ENCODE peak calls at places on chromosomes 12 and 14, in six cellular contexts. J is bronchial epithelial cell, D is GM12864, P is endothelial cell of umbilical vein, V is RWPE1, X is WTC11. B is an unnamed sample.

GRCh38 chr12:22266101-22266500 is 68.4 kb downstream of the ST8SIA1 start:
- DNase-seq in J (no peak), X (no peak), V (no peak), D (no peak), P (no peak), B (no peak)

GRCh38 chr12:27236498-27236897 is 7.6 kb upstream of the STK38L start:
- DNase-seq in X (no peak), J (peak), V (no peak), P (no peak), D (no peak), B (no peak)

GRCh38 chr12:46259713-46260112 is 9.1 kb downstream of the SLC38A1 start:
- DNase-seq in X (no peak), V (no peak), D (no peak), J (no peak), P (no peak), B (no peak)

GRCh38 chr12:121438207-121438606 is 38.3 kb downstream of the RNF34 start:
- DNase-seq in X (no peak), J (no peak), P (no peak), D (no peak), V (no peak), B (no peak)

GRCh38 chr14:38211258-38211735 is 3.6 kb downstream of the SSTR1 start:
- DNase-seq in X (peak), P (no peak), J (no peak), D (no peak), V (no peak), B (no peak)

GRCh38 chr14:59337151-59337611 is 128.0 kb downstream of the GPR135 start:
- DNase-seq in P (peak), X (no peak), D (no peak), J (no peak), V (no peak), B (no peak)

GRCh38 chr12:50257226-50258166 is 25.8 kb downstream of the LIMA1 start:
- DNase-seq in P (peak), X (no peak), J (peak), D (no peak), V (no peak), B (no peak)

GRCh38 chr12:94109154-94109553 is 39.2 kb upstream of the PLXNC1 start:
- DNase-seq in X (no peak), D (no peak), V (no peak), J (no peak), P (no peak), B (no peak)

GRCh38 chr14:77872971-77873370 is 73.1 kb downstream of the ADCK1 start:
- DNase-seq in P (no peak), J (no peak), D (no peak), V (no peak), X (no peak), B (peak)

GRCh38 chr12:77603923-77604322 is 226.8 kb upstream of the NAV3 start:
- DNase-seq in D (no peak), V (no peak), P (no peak), X (no peak), J (no peak), B (no peak)

GRCh38 chr14:54673193-54674121 is 106.5 kb downstream of the SAMD4A start:
- DNase-seq in D (no peak), J (no peak), P (no peak), X (no peak), V (no peak), B (no peak)

GRCh38 chr14:65972891-65973290 is 513.3 kb upstream of the CCDC196 start:
- DNase-seq in X (no peak), P (no peak), V (no peak), J (peak), D (no peak), B (no peak)

GRCh38 chr12:70576341-70577282 is 60.6 kb downstream of the PTPRB start:
- DNase-seq in D (peak), V (peak), J (peak), X (no peak), P (peak), B (no peak)

GRCh38 chr12:83827193-83827592 is 1085.4 kb downstream of the SLC6A15 start:
- DNase-seq in X (no peak), D (no peak), V (no peak), P (no peak), J (no peak), B (no peak)

GRCh38 chr12:83823386-83824045 is 1089.1 kb downstream of the SLC6A15 start:
- DNase-seq in P (peak), V (no peak), J (peak), D (peak), X (peak), B (no peak)

GRCh38 chr12:83821967-83822366 is 1090.6 kb downstream of the SLC6A15 start:
- DNase-seq in X (no peak), P (no peak), J (no peak), D (no peak), V (no peak), B (no peak)

GRCh38 chr12:83827860-83828259 is 1084.7 kb downstream of the SLC6A15 start:
- DNase-seq in J (peak), P (no peak), D (no peak), V (no peak), X (peak), B (no peak)

DNA sequence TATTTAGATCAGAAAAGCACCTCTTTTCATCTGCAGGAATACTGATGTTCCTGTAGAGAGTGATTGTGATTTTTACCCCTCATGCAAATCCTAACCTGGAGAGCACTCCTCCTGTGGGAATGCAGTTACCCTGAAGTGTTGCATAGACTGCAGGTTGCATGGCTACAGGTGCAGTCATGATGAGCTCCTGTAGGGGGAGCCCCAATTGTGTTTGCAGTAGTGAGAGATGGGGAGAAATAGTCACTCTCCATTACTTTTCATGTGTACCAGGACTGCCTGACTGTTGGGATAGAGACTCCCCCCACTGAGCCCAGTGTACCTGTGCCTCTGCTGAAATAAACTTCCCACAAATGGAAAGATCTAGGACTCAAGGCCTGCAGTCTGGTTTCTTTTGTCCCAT is 1086.5 kb downstream of the SLC6A15 start:
- DNase-seq in J (peak), V (peak), X (peak), P (peak), D (no peak), B (no peak)
- TF ChIP-seq CTCF in J (peak), V (peak), X (peak), P (peak), D (peak), B (peak)

GRCh38 chr14:26008290-26008689 is 589.5 kb downstream of the NOVA1 start:
- DNase-seq in J (peak), D (no peak), X (peak), P (peak), V (no peak), B (no peak)
- TF ChIP-seq CTCF in J (no peak), D (no peak), X (peak), P (peak), V (no peak), B (no peak)

GRCh38 chr14:100106260-100106659 is 41.0 kb downstream of the EVL start:
- DNase-seq in V (no peak), P (no peak), D (no peak), J (no peak), X (no peak), B (no peak)

GRCh38 chr14:100105357-100106169 is 40.3 kb downstream of the EVL start:
- DNase-seq in P (no peak), D (no peak), X (no peak), V (no peak), J (no peak), B (no peak)

GRCh38 chr14:100104006-100104352 is 38.8 kb downstream of the EVL start:
- DNase-seq in X (no peak), D (no peak), J (no peak), V (no peak), P (no peak), B (no peak)

GRCh38 chr14:100103261-100104005 is 38.2 kb downstream of the EVL start:
- DNase-seq in P (peak), X (no peak), V (no peak), D (no peak), J (no peak), B (no peak)

DNA sequence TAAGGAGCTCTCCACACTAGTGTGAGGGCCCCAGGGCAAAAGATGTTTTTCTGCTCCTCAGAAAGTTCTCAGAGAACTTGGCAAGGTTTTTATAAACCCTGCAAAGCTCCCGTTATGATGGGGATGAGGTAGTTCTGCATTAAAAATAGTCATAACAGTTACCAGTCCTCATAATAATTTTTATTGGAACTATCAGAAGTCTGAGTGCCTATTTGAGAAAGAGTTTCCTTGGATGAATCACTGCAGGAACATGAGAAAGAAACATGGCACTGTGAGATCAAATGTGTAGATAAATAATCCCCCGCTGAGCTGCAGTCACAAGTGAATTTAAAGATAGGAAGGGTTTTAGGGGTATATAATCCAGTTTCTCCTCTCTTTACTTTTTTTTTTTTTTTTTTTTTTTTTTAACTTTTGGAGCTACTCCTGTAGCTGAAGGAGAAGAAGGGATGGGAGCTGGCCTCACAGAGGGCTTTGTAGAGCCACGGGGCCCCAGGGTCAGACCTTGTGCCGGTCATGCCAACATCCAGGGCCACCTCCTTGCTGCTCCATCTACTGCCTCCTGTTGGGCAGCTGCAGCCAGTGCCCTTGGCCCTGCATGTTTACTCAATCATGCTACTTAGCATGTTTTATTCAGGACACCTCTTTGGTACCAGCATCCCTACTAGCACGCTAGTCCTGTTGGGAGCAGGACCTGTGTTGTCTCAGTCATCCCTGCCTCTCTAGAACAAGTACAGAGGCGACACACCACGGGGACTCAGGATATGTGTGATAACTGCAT is 39.5 kb downstream of the EVL start:
- DNase-seq in P (peak), V (no peak), X (peak), J (peak), D (no peak), B (no peak)
- TF ChIP-seq CTCF in P (no peak), V (no peak), X (no peak), J (no peak), D (peak), B (peak)

DNA sequence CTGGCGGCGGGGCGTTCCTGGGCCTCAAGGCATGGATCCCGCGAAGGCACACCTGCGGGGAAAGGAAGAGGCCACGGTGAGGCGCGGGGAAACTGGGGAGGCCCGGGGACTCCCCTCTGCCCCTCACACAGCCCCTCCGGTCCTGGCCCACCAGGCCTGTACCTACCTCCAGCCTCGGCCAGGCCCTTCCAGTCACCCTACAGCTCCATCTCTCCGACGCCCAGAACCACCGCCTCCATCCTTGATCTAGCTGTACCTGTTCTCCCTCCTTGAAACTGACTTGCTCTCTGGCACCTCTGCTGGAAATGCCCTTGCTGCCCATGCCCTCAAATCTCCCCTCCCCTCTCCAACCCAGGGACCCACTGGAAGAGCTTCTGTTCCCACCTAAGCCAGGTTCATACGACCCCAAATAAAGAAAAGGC is 1.7 kb downstream of the ANKRD9 start:
- DNase-seq in X (no peak), V (no peak), J (no peak), P (no peak), D (no peak), B (no peak)
- TF ChIP-seq CTCF in X (no peak), V (no peak), J (peak), P (no peak), D (no peak), B (peak)